ENCODE peak calls at places on chromosomes 13 and 19, in five cellular contexts. G is CD4-positive, CD25-positive, alpha-beta regulatory T cell; C is right atrium auricular region; H is Karpas-422; D is fibroblast of lung. S is an unnamed sample.

GRCh38 chr19:39595950-39596349 is 6.4 kb upstream of the LGALS13 start:
- DNase-seq in G (no peak), C (no peak), H (no peak), D (no peak), S (no peak)

GRCh38 chr13:27919934-27920676 is at the start of gene PDX1:
- DNase-seq in G (no peak), C (no peak), H (no peak), D (no peak), S (no peak)

GRCh38 chr19:11268783-11269267 is 6.5 kb upstream of the DOCK6 start:
- DNase-seq in G (no peak), C (peak; percentile 84), H (no peak), D (peak; percentile 79), S (no peak)

GRCh38 chr19:41175825-41176734 is 16.9 kb upstream of the CYP2S1 start:
- DNase-seq in G (no peak), C (no peak), H (no peak), D (peak; percentile 59), S (peak; percentile 45)

GRCh38 chr13:41271456-41272285 is 8.3 kb upstream of the MTRF1 start:
- DNase-seq in G (no peak), C (no peak), H (no peak), D (no peak), S (no peak)

GRCh38 chr13:34006011-34006410 is 188.1 kb downstream of the RFC3 start:
- DNase-seq in G (no peak), C (no peak), H (no peak), D (no peak), S (no peak)

GRCh38 chr19:2957160-2957559 is 12.4 kb upstream of the ZNF77 start:
- DNase-seq in G (no peak), C (no peak), H (no peak), D (no peak), S (no peak)

GRCh38 chr13:57832187-57832586 is 200.6 kb downstream of the PCDH17 start:
- DNase-seq in G (no peak), C (no peak), H (no peak), D (no peak), S (no peak)

GRCh38 chr13:92719868-92720267 is 506.7 kb upstream of the GPC6 start:
- DNase-seq in G (no peak), C (no peak), H (no peak), D (no peak), S (no peak)

GRCh38 chr13:102682727-102683126 is 12.1 kb downstream of the METTL21C start:
- DNase-seq in G (no peak), C (no peak), H (no peak), D (peak; percentile 12), S (no peak)

GRCh38 chr13:24254151-24254810 is 55.1 kb upstream of the C1QTNF9 start:
- DNase-seq in G (peak; percentile 61), C (peak; percentile 70), H (no peak), D (peak; percentile 55), S (peak; percentile 88)

GRCh38 chr13:28532226-28533048 is 37.5 kb upstream of the FLT1 start:
- DNase-seq in G (no peak), C (no peak), H (no peak), D (no peak), S (no peak)

GRCh38 chr13:27455331-27455855 is 5.0 kb upstream of the MTIF3 start:
- DNase-seq in G (no peak), C (no peak), H (no peak), D (peak; percentile 30), S (peak; percentile 34)

GRCh38 chr13:111031531-111031961 is 83.6 kb upstream of the ARHGEF7 start:
- DNase-seq in G (no peak), C (no peak), H (no peak), D (peak; percentile 59), S (no peak)

GRCh38 chr13:42164557-42165125 is 107.3 kb upstream of the AKAP11 start:
- DNase-seq in G (no peak), C (no peak), H (no peak), D (no peak), S (no peak)

GRCh38 chr19:42175335-42175734 is 42.1 kb downstream of the DEDD2 start:
- DNase-seq in G (no peak), C (no peak), H (no peak), D (no peak), S (no peak)

GRCh38 chr19:33461256-33462111 is 60.1 kb downstream of the PEPD start:
- DNase-seq in G (no peak), C (no peak), H (no peak), D (no peak), S (no peak)

GRCh38 chr19:23070353-23070781 is 46.5 kb upstream of the ZNF730 start:
- DNase-seq in G (no peak), C (peak; percentile 61), H (no peak), D (peak; percentile 54), S (no peak)

GRCh38 chr13:44298314-44298713 is 75.3 kb upstream of the SERP2 start:
- DNase-seq in G (no peak), C (no peak), H (no peak), D (no peak), S (no peak)

GRCh38 chr19:15788594-15789270 is 1.3 kb downstream of the OR10H5 start:
- DNase-seq in G (no peak), C (no peak), H (no peak), D (no peak), S (no peak)

GRCh38 chr19:6061420-6062130 is 48.7 kb downstream of the RFX2 start:
- DNase-seq in G (no peak), C (peak; percentile 68), H (no peak), D (no peak), S (no peak)
- H3K27ac ChIP-seq in G (no peak overlapping the region), C (peak overlapping the region; percentile 91), H (no peak overlapping the region), D (no peak overlapping the region), S (no peak overlapping the region)

GRCh38 chr19:45090034-45090433 is 2.9 kb upstream of the PPP1R37 start:
- DNase-seq in G (no peak), C (no peak), H (no peak), D (no peak), S (no peak)

GRCh38 chr19:45090598-45090997 is 2.4 kb upstream of the PPP1R37 start:
- DNase-seq in G (no peak), C (no peak), H (peak; percentile 43), D (no peak), S (no peak)

GRCh38 chr19:45094158-45094557 is 1.2 kb downstream of the PPP1R37 start:
- DNase-seq in G (no peak), C (no peak), H (no peak), D (no peak), S (no peak)

GRCh38 chr19:45092747-45093678 is at the start of gene PPP1R37:
- DNase-seq in G (peak; percentile 88), C (peak; percentile 94), H (peak; percentile 98), D (peak; percentile 99), S (peak; percentile 95)

GRCh38 chr19:45091031-45091918 is 1.7 kb upstream of the PPP1R37 start:
- DNase-seq in G (peak; percentile 89), C (peak; percentile 98), H (peak; percentile 100), D (peak; percentile 99), S (peak; percentile 96)
- H3K4me1 ChIP-seq in G (peaks cover 28% of the 10 kb centered on the region), C (no peaks in the 10 kb centered on the region), H (peaks cover 33% of the 10 kb centered on the region), D (peaks cover 20% of the 10 kb centered on the region), S (peaks cover 64% of the 10 kb centered on the region)

GRCh38 chr13:75417006-75417384 is 65.0 kb downstream of the TBC1D4 start:
- DNase-seq in G (no peak), C (no peak), H (no peak), D (no peak), S (no peak)
- H3K27ac ChIP-seq in G (no peak overlapping the region), C (peak overlapping the region; percentile 60), H (no peak overlapping the region), D (no peak overlapping the region), S (no peak overlapping the region)

DNA sequence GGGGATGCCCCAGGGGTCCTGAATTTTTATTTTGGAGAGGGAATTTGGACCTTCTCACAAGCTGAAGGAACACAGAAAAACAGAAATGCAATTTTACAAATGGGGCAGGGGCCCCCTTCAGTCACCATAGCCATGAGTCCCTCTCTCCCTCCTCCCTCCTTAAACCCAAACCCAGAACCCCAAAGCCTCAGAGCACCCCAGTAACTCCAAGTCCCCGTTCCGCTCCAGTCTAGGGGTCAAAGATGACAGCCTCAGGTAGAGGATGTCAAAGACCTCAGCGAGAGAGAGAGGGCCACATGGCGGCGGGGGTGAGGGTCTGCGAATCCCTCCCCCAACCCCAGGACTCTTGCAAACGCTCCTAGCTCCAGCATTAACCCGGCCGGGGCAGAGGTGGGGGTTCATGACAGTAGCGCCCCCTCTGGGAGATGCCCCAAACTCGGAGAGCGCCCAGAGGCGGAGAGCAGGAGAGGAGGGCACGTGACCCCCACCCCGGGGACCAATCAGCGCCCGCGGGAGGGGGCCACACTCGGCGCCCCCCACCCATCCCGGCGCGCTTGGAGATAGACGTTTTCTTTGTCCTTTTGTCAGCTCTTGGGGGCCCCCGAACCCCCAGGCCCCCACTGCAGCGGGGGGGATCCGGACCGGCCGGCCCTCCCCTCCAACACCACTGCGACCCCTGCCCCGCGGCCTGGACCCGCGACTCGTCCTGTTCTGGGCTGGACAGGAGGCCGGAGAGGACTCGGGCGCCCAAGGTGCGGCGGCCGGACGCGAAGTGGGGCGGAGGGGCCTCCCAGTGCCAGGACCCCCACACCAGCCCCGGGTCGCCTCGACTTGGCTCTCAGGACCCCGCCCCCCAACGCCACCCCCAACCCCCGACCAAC is 20.8 kb upstream of the SEMA6B start:
- DNase-seq in G (no peak), C (no peak), H (peak; percentile 56), D (no peak), S (no peak)
- H3K4me1 ChIP-seq in G (peaks cover 12% of the 10 kb centered on the region), C (no peaks in the 10 kb centered on the region), H (no peaks in the 10 kb centered on the region), D (peaks cover 4% of the 10 kb centered on the region), S (peaks cover 11% of the 10 kb centered on the region)

GRCh38 chr13:109150691-109151090 is 521.3 kb downstream of the MYO16 start:
- DNase-seq in G (no peak), C (no peak), H (no peak), D (no peak), S (no peak)

GRCh38 chr13:109145631-109146030 is 516.2 kb downstream of the MYO16 start:
- DNase-seq in G (no peak), C (no peak), H (peak; percentile 84), D (peak; percentile 82), S (no peak)

GRCh38 chr13:109146912-109147624 is 517.7 kb downstream of the MYO16 start:
- DNase-seq in G (no peak), C (no peak), H (no peak), D (peak; percentile 65), S (no peak)

GRCh38 chr13:109146393-109146792 is 517.0 kb downstream of the MYO16 start:
- DNase-seq in G (no peak), C (no peak), H (no peak), D (no peak), S (no peak)

DNA sequence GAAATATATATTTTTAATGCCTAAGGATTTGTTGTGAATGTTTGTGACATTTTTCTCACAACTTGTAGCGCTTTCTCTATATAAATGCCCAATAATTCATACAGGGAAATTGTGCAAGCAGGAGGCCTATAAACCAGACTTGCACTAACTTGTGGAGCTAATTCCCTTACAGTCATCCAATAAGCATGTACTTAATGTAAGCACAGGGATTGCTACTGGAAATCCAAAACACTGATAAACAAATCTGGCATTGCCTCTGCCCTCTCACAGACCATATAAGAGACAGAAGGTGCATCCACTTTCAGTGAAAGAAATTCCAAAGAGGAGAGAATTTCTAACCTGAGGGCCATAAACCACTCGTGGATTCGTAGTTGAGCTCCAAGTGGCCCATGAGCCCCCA is 518.8 kb downstream of the MYO16 start:
- DNase-seq in G (no peak), C (no peak), H (no peak), D (peak; percentile 82), S (no peak)
- H3K27ac ChIP-seq in G (no peak overlapping the region), C (no peak overlapping the region), H (no peak overlapping the region), D (no peak overlapping the region), S (no peak overlapping the region)

GRCh38 chr19:12464769-12465725 is 19.6 kb downstream of the ZNF709 start:
- DNase-seq in G (no peak), C (no peak), H (no peak), D (peak; percentile 2), S (no peak)
- H3K4me1 ChIP-seq in G (no peaks in the 10 kb centered on the region), C (no peaks in the 10 kb centered on the region), H (no peaks in the 10 kb centered on the region), D (no peaks in the 10 kb centered on the region), S (no peaks in the 10 kb centered on the region)

S was measured in CD4-positive, alpha-beta memory T cell.